ENCODE peak calls at places on chromosomes 7 and 10, in six cellular contexts. C is GM23338, M is PC-3, V is IMR-90, W is fibroblast of lung, P is A549. B is an unnamed sample.

GRCh38 chr7:114653391-114654088 is 238.9 kb downstream of the FOXP2 start:
- DNase-seq in P (peak; percentile 2), V (peak; percentile 5), C (no peak), W (no peak), M (peak; percentile 21), B (no peak)

GRCh38 chr10:4034907-4035581 is 250.0 kb upstream of the KLF6 start:
- DNase-seq in M (no peak), C (no peak), W (no peak), V (peak; percentile 41), P (no peak), B (no peak)

GRCh38 chr7:106610996-106611886 is 49.7 kb downstream of the CCDC71L start:
- DNase-seq in M (peak; percentile 14), V (peak; percentile 33), W (peak; percentile 57), C (peak; percentile 14), P (no peak), B (no peak)

GRCh38 chr7:140475747-140476333 is 3.5 kb downstream of the MKRN1 start:
- DNase-seq in W (peak; percentile 21), P (peak; percentile 52), C (peak; percentile 82), V (peak; percentile 41), M (peak; percentile 79), B (peak; percentile 35)

GRCh38 chr10:30589441-30589840 is 40.1 kb downstream of the LYZL2 start:
- DNase-seq in V (no peak), P (no peak), W (no peak), M (no peak), C (peak; percentile 13), B (no peak)

GRCh38 chr10:227014-227413 is 91.8 kb downstream of the ZMYND11 start:
- DNase-seq in C (no peak), P (no peak), V (peak; percentile 39), W (peak; percentile 13), M (no peak), B (no peak)

GRCh38 chr7:130912086-130912909 is 178.3 kb upstream of the KLF14 start:
- DNase-seq in W (peak; percentile 92), C (no peak), P (peak; percentile 66), M (peak; percentile 83), V (peak; percentile 85), B (peak; percentile 87)

GRCh38 chr10:11553773-11554381 is 57.6 kb downstream of the USP6NL start:
- DNase-seq in W (no peak), M (no peak), C (no peak), V (no peak), P (no peak), B (no peak)

GRCh38 chr10:18233775-18234174 is 93.6 kb downstream of the CACNB2 start:
- DNase-seq in M (peak; percentile 52), W (no peak), V (no peak), C (peak; percentile 73), P (peak; percentile 11), B (peak; percentile 12)

GRCh38 chr10:85641479-85641967 is 725.1 kb downstream of the GRID1 start:
- DNase-seq in W (peak; percentile 63), V (no peak), M (peak; percentile 15), C (no peak), P (peak; percentile 67), B (peak; percentile 85)

GRCh38 chr10:44576715-44577191 is 191.9 kb upstream of the CXCL12 start:
- DNase-seq in V (peak; percentile 79), C (no peak), P (no peak), W (no peak), M (peak; percentile 83), B (no peak)

GRCh38 chr10:91521444-91521843 is 111.3 kb downstream of the HECTD2 start:
- DNase-seq in M (peak; percentile 5), W (no peak), C (no peak), V (peak; percentile 31), P (no peak), B (no peak)

GRCh38 chr10:116765549-116766162 is 23.3 kb upstream of the HSPA12A start:
- DNase-seq in V (no peak), C (peak; percentile 79), W (no peak), P (no peak), M (no peak), B (no peak)

GRCh38 chr7:3832199-3832598 is 531.1 kb downstream of the SDK1 start:
- DNase-seq in C (no peak), V (no peak), W (no peak), M (peak; percentile 4), P (no peak), B (no peak)

GRCh38 chr7:132390705-132391104 is 185.6 kb downstream of the PLXNA4 start:
- DNase-seq in W (peak; percentile 94), M (peak; percentile 72), C (no peak), P (peak; percentile 20), V (peak; percentile 12), B (no peak)

GRCh38 chr7:73716318-73716890 is 3.1 kb downstream of the STX1A start:
- DNase-seq in C (no peak), M (no peak), V (no peak), P (peak; percentile 53), W (no peak), B (no peak)

GRCh38 chr10:107727762-107728317 is 563.3 kb upstream of the SORCS1 start:
- DNase-seq in W (peak; percentile 31), P (no peak), C (no peak), V (peak; percentile 28), M (peak; percentile 48), B (no peak)

GRCh38 chr7:41825927-41826480 is 123.1 kb upstream of the INHBA start:
- DNase-seq in M (peak; percentile 6), C (no peak), V (peak; percentile 28), P (no peak), W (peak; percentile 54), B (no peak)

GRCh38 chr7:47496064-47496665 is 85.7 kb downstream of the TNS3 start:
- DNase-seq in P (no peak), M (no peak), C (no peak), W (no peak), V (no peak), B (no peak)

DNA sequence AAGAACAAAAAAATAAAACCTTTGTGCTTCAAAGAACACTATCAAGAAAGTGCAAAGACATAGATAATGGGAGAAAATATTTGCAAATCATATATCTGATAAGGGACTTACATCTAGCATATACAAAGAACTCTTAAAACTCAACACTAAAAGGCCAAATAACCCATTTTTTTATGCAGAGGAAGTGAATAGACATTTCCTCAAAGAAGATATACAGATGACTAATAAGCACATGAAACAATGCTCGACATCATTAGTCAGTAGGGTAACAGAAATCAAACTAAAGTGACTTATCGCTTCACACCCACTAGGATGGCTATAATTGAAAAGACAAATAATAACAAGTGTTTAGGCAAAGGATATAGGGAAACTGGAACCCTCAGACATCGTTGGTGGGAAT is 78.0 kb downstream of the MALSU1 start:
- DNase-seq in P (no peak), M (peak; percentile 43), V (peak; percentile 74), W (peak; percentile 56), C (no peak), B (peak; percentile 62)
- H3K4me2 ChIP-seq in P (peak overlapping the region; percentile 24), M (no peak overlapping the region), V (no peak overlapping the region), W (no peak overlapping the region), C (no peak overlapping the region), B (no peak overlapping the region)

DNA sequence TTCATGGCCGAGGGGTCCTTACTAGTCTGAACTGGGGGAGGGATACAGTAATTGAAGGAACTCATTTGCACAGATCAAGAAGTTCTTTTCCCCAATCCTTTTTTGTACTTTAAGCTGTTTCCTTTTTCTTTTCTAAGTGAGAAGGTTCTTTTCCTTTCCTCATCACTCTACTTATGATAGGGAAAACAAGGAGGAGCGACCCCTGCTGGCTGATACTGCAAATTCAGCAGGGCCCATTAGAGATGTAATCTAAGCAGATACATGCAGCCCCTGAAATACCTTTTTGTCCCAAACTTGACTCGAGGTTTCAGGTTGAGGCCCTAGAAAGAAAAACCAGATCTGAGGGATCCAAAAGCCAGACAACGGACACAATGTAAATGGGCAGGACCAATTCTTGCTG is 305.5 kb downstream of the DNAJB9 start:
- DNase-seq in C (peak; percentile 67), P (peak; percentile 41), V (peak; percentile 8), W (peak; percentile 16), M (peak; percentile 41), B (no peak)
- TF ChIP-seq CTCF in C (peak; percentile 70), P (peak; percentile 13), V (peak; percentile 12), W (peak; percentile 47), M (peak; percentile 55), B (peak; percentile 48)

DNA sequence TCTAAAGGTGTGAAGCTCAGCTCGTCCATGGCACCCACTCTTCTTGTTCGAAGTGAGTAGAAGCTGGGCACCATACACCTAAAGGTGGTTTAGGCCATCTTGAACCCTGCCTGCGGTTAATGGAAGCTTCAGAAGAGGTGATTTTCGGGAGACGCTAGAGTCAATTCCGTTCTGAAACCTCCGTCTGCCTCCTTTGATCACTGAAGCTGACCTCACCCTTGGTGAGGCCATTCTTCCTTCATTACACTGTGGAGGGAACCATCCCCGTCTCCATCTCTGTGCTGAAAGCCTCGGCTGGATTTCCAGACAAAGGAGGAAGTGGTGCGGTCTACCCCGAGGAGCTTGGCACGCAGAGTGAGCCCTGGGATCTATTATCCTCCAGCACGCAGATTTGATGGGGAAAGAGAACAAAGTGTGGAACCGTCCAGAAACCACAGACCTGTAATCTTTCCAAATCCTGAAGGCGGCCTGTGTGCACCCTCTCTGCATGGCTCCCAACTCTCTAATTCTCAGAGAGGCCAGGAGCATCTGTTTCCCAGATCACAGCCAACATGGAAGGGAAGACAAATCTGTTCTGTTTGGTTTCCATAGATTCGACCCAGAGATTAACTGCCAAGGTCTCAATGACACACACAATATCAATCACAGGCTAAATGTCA is 49.1 kb upstream of the SAMD8 start:
- DNase-seq in P (no peak), V (peak; percentile 11), W (peak; percentile 90), M (no peak), C (no peak), B (no peak)
- H3K4me2 ChIP-seq in P (no peak overlapping the region), V (no peak overlapping the region), W (peak overlapping the region; percentile 25), M (no peak overlapping the region), C (no peak overlapping the region), B (no peak overlapping the region)

GRCh38 chr10:133310399-133310755 is 1.7 kb downstream of the ZNF511 start:
- DNase-seq in P (no peak), M (no peak), C (no peak), W (no peak), V (no peak), B (no peak)

GRCh38 chr10:133307776-133308430 is 769 bp downstream of the TUBGCP2 start:
- DNase-seq in W (peak; percentile 57), P (peak; percentile 86), C (peak; percentile 78), M (peak; percentile 83), V (peak; percentile 58), B (peak; percentile 76)

GRCh38 chr10:133308431-133309110 is at the start of the genes TUBGCP2 and ZNF511:
- DNase-seq in V (peak; percentile 79), P (peak; percentile 87), M (peak; percentile 72), C (peak; percentile 81), W (peak; percentile 82), B (peak; percentile 80)

GRCh38 chr10:133309720-133310398 is 1.1 kb downstream of the ZNF511 start:
- DNase-seq in M (peak; percentile 35), C (no peak), V (no peak), W (no peak), P (no peak), B (no peak)

GRCh38 chr10:133309111-133309719 is 501 bp downstream of the ZNF511 start:
- DNase-seq in M (peak; percentile 88), V (peak; percentile 85), C (peak; percentile 90), W (peak; percentile 84), P (peak; percentile 95), B (peak; percentile 60)
- TF ChIP-seq CTCF in M (peak; percentile 21), V (no peak), C (no peak), W (no peak), P (no peak), B (no peak)